ENCODE peak calls at places on chromosomes 11 and 22, in six cellular contexts. P, U, H, K, N and M are unnamed samples.

GRCh38 chr11:61111786-61112517 is 9.7 kb downstream of the CD5 start:
- DNase-seq in K (no peak), N (peak; percentile 14), H (no peak), P (no peak), U (no peak), M (peak; percentile 31)

GRCh38 chr11:120079750-120080610 is 57.9 kb downstream of the TRIM29 start:
- DNase-seq in N (no peak), P (peak; percentile 22), H (no peak), K (no peak), U (no peak), M (no peak)

GRCh38 chr11:77198440-77198849 is 70.4 kb downstream of the MYO7A start:
- DNase-seq in U (no peak), H (no peak), K (peak; percentile 2), P (peak; percentile 41), N (peak; percentile 47), M (no peak)

GRCh38 chr22:20943104-20943933 is 23.7 kb upstream of the AIFM3 start:
- DNase-seq in P (no peak), U (no peak), K (no peak), H (no peak), N (no peak), M (no peak)

GRCh38 chr11:68457214-68457897 is 3.2 kb upstream of the PPP6R3 start:
- DNase-seq in N (no peak), U (no peak), H (no peak), P (no peak), K (no peak), M (no peak)

GRCh38 chr11:118628031-118628430 is 20.6 kb downstream of the PHLDB1 start:
- DNase-seq in H (no peak), U (no peak), N (no peak), P (no peak), K (no peak), M (no peak)

GRCh38 chr11:33086017-33086416 is 46.6 kb downstream of the TCP11L1 start:
- DNase-seq in K (no peak), H (no peak), P (no peak), N (no peak), U (no peak), M (no peak)

GRCh38 chr11:27353593-27354358 is 9.2 kb downstream of the CCDC34 start:
- DNase-seq in K (no peak), U (peak; percentile 62), P (peak; percentile 43), H (no peak), N (no peak), M (no peak)

GRCh38 chr11:33040127-33040861 is 922 bp downstream of the TCP11L1 start:
- DNase-seq in P (peak; percentile 11), U (peak; percentile 31), H (no peak), K (peak; percentile 39), N (no peak), M (peak; percentile 7)

GRCh38 chr11:119377961-119378667 is 3.4 kb downstream of the USP2 start:
- DNase-seq in H (no peak), P (no peak), N (no peak), K (no peak), U (peak; percentile 0), M (no peak)

GRCh38 chr11:59556883-59557205 is 45.5 kb downstream of the OR4D9 start:
- DNase-seq in U (no peak), P (peak; percentile 80), N (no peak), K (no peak), H (no peak), M (no peak)

GRCh38 chr11:5597953-5598352 is 1.5 kb downstream of the TRIM6 start:
- DNase-seq in H (no peak), N (no peak), U (no peak), K (no peak), P (no peak), M (no peak)

GRCh38 chr22:19626042-19626560 is 88.2 kb upstream of the SEPTIN5 start:
- DNase-seq in K (no peak), P (no peak), H (no peak), U (no peak), N (no peak), M (no peak)

GRCh38 chr22:44723801-44724200 is 21.8 kb downstream of the PRR5 start:
- DNase-seq in K (no peak), P (peak; percentile 54), H (no peak), N (no peak), U (peak; percentile 75), M (no peak)

GRCh38 chr11:96748639-96749370 is 359.0 kb downstream of the JRKL start:
- DNase-seq in H (no peak), K (no peak), P (peak; percentile 3), N (no peak), U (no peak), M (no peak)

GRCh38 chr11:114317738-114318137 is 21.5 kb downstream of the NNMT start:
- DNase-seq in H (no peak), U (peak; percentile 34), N (no peak), K (no peak), P (peak; percentile 50), M (no peak)

GRCh38 chr22:35539910-35540599 is 576 bp upstream of the RASD2 start:
- DNase-seq in P (peak; percentile 18), H (peak; percentile 34), N (peak; percentile 69), U (peak; percentile 93), K (peak; percentile 14), M (peak; percentile 49)

GRCh38 chr11:60887531-60887930 is 18.9 kb downstream of the PRPF19 start:
- DNase-seq in P (peak; percentile 39), N (no peak), H (no peak), U (peak; percentile 58), K (peak; percentile 69), M (no peak)

GRCh38 chr11:134216816-134217215 is 7.0 kb downstream of the NCAPD3 start:
- DNase-seq in U (no peak), K (no peak), N (no peak), H (no peak), P (no peak), M (no peak)

GRCh38 chr11:129637983-129638776 is 177.5 kb upstream of the TMEM45B start:
- DNase-seq in H (no peak), N (no peak), U (no peak), K (no peak), P (peak; percentile 18), M (no peak)

GRCh38 chr11:120089036-120090001 is 48.6 kb downstream of the TRIM29 start:
- DNase-seq in H (no peak), K (no peak), N (no peak), U (no peak), P (no peak), M (no peak)

GRCh38 chr11:100808904-100809491 is 121.9 kb downstream of the ARHGAP42 start:
- DNase-seq in P (peak; percentile 79), K (no peak), U (no peak), H (no peak), N (no peak), M (no peak)

GRCh38 chr11:69526453-69526810 is 45.0 kb downstream of the LINC01488 start:
- DNase-seq in K (no peak), P (no peak), U (no peak), H (no peak), N (peak; percentile 17), M (no peak)

GRCh38 chr11:18012314-18012905 is 437 bp downstream of the SERGEF start:
- DNase-seq in H (no peak), K (peak; percentile 22), U (peak; percentile 24), P (peak; percentile 52), N (no peak), M (no peak)

GRCh38 chr22:22547226-22547625 is 11.8 kb downstream of the PRAME start:
- DNase-seq in K (no peak), H (no peak), N (no peak), U (no peak), P (no peak), M (no peak)

GRCh38 chr22:38940985-38941384 is 16.4 kb upstream of the APOBEC3A start:
- DNase-seq in K (no peak), N (no peak), H (no peak), P (no peak), U (no peak), M (no peak)

GRCh38 chr11:34161812-34162506 is 56.5 kb downstream of the NAT10 start:
- DNase-seq in K (no peak), U (no peak), H (no peak), N (no peak), P (no peak), M (peak; percentile 24)

GRCh38 chr11:14118047-14118446 is 155.5 kb downstream of the SPON1 start:
- DNase-seq in N (no peak), U (no peak), P (no peak), H (no peak), K (peak; percentile 15), M (no peak)

GRCh38 chr22:33781396-33781795 is 138.9 kb downstream of the LARGE1 start:
- DNase-seq in U (peak; percentile 41), K (no peak), P (no peak), N (no peak), H (no peak), M (no peak)

GRCh38 chr11:123562166-123562565 is 92.3 kb downstream of the SCN3B start:
- DNase-seq in K (no peak), P (no peak), N (no peak), U (no peak), H (no peak), M (no peak)